ENCODE peak calls at places on chromosome 1, in seven cellular contexts. H, M, B, F, C, D and Q are unnamed samples.

GRCh38 chr1:45015683-45016082 is 3.6 kb downstream of the UROD start:
- DNase-seq in H (no peak), M (no peak), B (no peak), F (no peak), C (no peak), D (no peak), Q (no peak)

GRCh38 chr1:24890861-24891260 is 39.2 kb downstream of the RUNX3 start:
- DNase-seq in H (no peak), M (no peak), B (no peak), F (no peak), C (no peak), D (no peak), Q (no peak)

GRCh38 chr1:38940339-38941047 is 1.1 kb downstream of the RHBDL2 start:
- DNase-seq in H (no peak), M (no peak), B (no peak), F (no peak), C (no peak), D (no peak), Q (no peak)

GRCh38 chr1:202112864-202113689 is 9.6 kb upstream of the GPR37L1 start:
- DNase-seq in H (peak; percentile 72), M (no peak), B (no peak), F (peak; percentile 61), C (peak; percentile 23), D (peak; percentile 65), Q (no peak)

GRCh38 chr1:217153361-217153760 is 430.1 kb upstream of the ESRRG start:
- DNase-seq in H (no peak), M (no peak), B (no peak), F (no peak), C (no peak), D (no peak), Q (no peak)

GRCh38 chr1:18139198-18139981 is 31.8 kb downstream of the IGSF21 start:
- DNase-seq in H (no peak), M (no peak), B (no peak), F (no peak), C (no peak), D (no peak), Q (no peak)

GRCh38 chr1:231878737-231879136 is 252.1 kb downstream of the DISC1 start:
- DNase-seq in H (no peak), M (no peak), B (no peak), F (no peak), C (no peak), D (no peak), Q (no peak)

GRCh38 chr1:82567308-82567707 is 766.6 kb downstream of the ADGRL2 start:
- DNase-seq in H (no peak), M (no peak), B (no peak), F (no peak), C (no peak), D (no peak), Q (no peak)

GRCh38 chr1:85569122-85569521 is 11.4 kb upstream of the CCN1 start:
- DNase-seq in H (no peak), M (no peak), B (peak; percentile 59), F (no peak), C (peak; percentile 87), D (no peak), Q (no peak)

GRCh38 chr1:48405400-48405799 is 66.6 kb downstream of the SPATA6 start:
- DNase-seq in H (no peak), M (no peak), B (no peak), F (peak; percentile 23), C (no peak), D (peak; percentile 76), Q (peak; percentile 3)

GRCh38 chr1:156476501-156477298 is 23.9 kb downstream of the MEF2D start:
- DNase-seq in H (no peak), M (no peak), B (peak; percentile 76), F (no peak), C (peak; percentile 66), D (peak; percentile 81), Q (peak; percentile 13)

GRCh38 chr1:86616871-86617270 is 70.0 kb downstream of the CLCA4 start:
- DNase-seq in H (no peak), M (no peak), B (no peak), F (no peak), C (no peak), D (no peak), Q (no peak)

GRCh38 chr1:182041615-182042014 is 19.9 kb downstream of the ZNF648 start:
- DNase-seq in H (no peak), M (no peak), B (no peak), F (no peak), C (no peak), D (no peak), Q (no peak)

DNA sequence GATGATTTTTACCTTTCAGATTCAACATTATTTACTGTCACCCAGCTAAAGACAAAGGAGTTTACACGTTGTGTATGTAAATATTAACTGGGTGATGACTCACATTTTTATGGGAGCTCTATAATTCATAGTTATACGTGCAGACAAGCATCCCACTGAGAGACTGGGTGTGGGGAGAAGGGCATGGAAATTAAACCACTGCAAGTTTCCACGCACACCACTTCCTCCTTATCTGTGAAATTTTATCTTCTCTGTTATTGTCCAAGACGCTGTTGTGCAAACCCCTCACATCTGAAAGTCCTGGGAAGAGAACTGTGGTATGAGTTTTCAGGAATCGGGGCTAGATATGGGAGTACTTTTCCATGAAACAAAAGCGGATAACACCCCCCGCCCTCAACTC is 23.2 kb upstream of the DPT start:
- DNase-seq in H (no peak), M (no peak), B (peak; percentile 91), F (no peak), C (peak; percentile 51), D (no peak), Q (no peak)
- H3K27me3 ChIP-seq in H (no peaks in the 10 kb centered on the region), M (no peaks in the 10 kb centered on the region), B (no peaks in the 10 kb centered on the region), F (no peaks in the 10 kb centered on the region), C (no peaks in the 10 kb centered on the region), D (no peaks in the 10 kb centered on the region), Q (no peaks in the 10 kb centered on the region)

GRCh38 chr1:75220072-75220471 is 85.9 kb downstream of the LHX8 start:
- DNase-seq in H (no peak), M (no peak), B (no peak), F (no peak), C (no peak), D (no peak), Q (no peak)
- H3K4me1 ChIP-seq in H (no peaks in the 10 kb centered on the region), M (no peaks in the 10 kb centered on the region), B (no peaks in the 10 kb centered on the region), F (no peaks in the 10 kb centered on the region), C (no peaks in the 10 kb centered on the region), D (no peaks in the 10 kb centered on the region), Q (no peaks in the 10 kb centered on the region)

GRCh38 chr1:54356680-54357147 is 49.5 kb downstream of the SSBP3 start:
- DNase-seq in H (no peak), M (no peak), B (no peak), F (no peak), C (no peak), D (no peak), Q (no peak)
- H3K27me3 ChIP-seq in H (no peaks in the 10 kb centered on the region), M (no peaks in the 10 kb centered on the region), B (no peaks in the 10 kb centered on the region), F (no peaks in the 10 kb centered on the region), C (no peaks in the 10 kb centered on the region), D (no peaks in the 10 kb centered on the region), Q (no peaks in the 10 kb centered on the region)

DNA sequence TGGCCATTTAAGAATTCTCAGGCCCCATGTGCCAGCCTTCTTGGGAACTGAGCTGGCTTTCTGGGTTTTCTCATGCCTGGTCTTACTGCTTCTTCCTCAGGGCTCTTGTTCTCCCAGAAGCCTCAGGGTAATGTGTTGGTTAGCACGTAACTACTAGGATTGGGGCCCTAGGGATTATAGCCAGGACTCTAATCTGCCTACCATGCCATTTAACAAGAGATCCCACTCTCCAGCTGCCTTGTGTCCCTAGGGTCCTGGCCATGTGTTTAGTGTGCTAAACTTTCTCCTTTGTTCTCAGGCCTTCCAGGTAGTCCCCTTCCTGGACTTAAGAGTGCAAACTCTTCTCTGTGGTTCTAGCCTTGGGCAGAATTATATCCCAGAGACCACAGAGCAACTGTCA is 2.2 kb upstream of the SH3BGRL3 start:
- DNase-seq in H (no peak), M (no peak), B (peak; percentile 11), F (no peak), C (no peak), D (no peak), Q (no peak)
- H3K4me1 ChIP-seq in H (peaks cover 53% of the 10 kb centered on the region), M (no peaks in the 10 kb centered on the region), B (peaks cover 78% of the 10 kb centered on the region), F (peaks cover 72% of the 10 kb centered on the region), C (peaks cover 39% of the 10 kb centered on the region), D (peaks cover 10% of the 10 kb centered on the region), Q (peaks cover 42% of the 10 kb centered on the region)

DNA sequence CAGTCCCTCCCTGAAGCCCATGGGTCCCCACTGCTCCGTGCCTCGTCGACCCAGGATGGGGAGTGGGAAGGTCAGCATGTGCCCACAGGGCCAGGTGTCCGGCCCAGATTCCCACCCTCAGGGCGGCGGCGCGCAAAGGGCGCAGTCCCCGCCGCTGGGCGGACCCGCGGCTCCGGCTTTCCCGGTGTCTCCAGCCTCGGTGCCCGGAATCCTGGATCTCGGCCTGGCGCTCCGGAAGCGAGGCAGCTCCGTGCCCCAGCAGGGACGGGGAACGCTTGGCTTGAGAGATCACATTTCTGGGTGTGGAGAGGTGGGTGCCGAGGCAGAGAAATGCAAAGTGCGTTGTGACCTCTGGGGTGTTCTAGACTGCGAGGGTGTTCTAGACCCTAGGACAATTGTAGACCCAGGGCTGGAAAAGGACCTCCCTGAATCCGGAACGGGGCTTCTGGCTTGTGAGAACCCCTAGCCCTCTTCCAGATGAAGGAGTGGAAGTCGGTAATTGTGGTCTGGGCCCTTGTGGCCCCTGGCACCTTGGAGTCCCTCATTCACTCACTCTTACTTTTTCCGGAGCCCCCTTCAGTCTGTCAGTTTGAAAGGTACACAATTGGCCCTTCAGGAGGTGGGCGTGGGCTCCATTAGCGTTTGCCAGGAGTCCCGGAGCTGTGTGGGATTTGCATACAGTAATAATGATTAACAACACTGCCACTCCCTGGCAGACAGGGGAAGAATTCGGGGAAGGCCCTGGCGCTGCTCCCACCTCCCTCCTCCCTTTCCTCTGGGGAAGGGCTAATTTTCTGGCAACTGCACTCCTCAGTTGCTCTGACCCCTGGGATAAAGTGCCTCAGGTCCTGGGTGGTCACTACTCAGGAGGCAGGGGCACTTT is 1.7 kb upstream of the KCND3 start:
- DNase-seq in H (peak; percentile 87), M (peak; percentile 86), B (peak; percentile 46), F (peak; percentile 77), C (peak; percentile 15), D (peak; percentile 90), Q (peak; percentile 34)
- H3K27me3 ChIP-seq in H (no peaks in the 10 kb centered on the region), M (no peaks in the 10 kb centered on the region), B (peaks cover 88% of the 10 kb centered on the region), F (peaks cover 68% of the 10 kb centered on the region), C (peaks cover 88% of the 10 kb centered on the region), D (no peaks in the 10 kb centered on the region), Q (peaks cover 53% of the 10 kb centered on the region)

DNA sequence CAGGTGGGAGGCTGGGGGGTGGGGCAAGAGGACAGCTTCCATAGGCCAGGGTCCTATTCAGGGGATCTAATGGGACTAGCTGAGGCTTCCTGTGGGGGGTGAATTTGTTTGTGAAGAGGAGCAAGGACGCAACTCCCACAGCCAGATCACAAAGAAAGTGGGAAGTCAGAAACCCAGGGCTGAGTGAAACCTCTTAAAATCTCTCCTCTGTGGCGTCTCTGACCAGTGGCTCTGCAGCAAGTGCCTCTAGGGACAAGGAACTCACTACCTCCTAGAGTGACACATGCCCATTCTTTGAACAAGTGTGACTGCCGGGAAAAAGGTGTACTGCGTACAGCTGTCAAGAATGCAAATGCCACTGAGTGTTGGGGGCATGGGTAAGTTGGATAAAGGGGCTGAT is 187.9 kb downstream of the HIVEP3 start:
- DNase-seq in H (no peak), M (no peak), B (no peak), F (no peak), C (no peak), D (no peak), Q (no peak)
- H3K4me1 ChIP-seq in H (no peaks in the 10 kb centered on the region), M (no peaks in the 10 kb centered on the region), B (no peaks in the 10 kb centered on the region), F (peaks cover 54% of the 10 kb centered on the region), C (peaks cover 11% of the 10 kb centered on the region), D (peaks cover 14% of the 10 kb centered on the region), Q (no peaks in the 10 kb centered on the region)

DNA sequence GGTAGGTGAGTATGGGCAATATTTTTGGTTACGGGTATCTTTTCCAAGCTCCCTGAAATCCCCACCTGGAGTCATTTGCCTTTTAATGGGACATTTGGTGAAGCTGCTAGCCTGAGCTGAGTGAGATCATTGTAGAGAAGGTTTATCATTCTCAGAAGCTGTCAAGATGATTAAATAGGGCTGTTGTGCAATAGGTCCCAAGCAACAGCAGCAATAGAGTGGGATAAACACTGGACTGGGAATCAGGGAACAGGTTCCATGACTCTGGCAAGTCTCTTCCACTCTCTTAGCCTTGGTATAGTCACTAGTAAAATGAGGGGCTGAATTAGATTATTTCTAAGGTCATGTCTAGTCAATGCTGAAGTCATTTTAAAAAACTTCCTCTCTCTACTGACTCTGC is 30.3 kb upstream of the FAM78B start:
- DNase-seq in H (peak; percentile 16), M (no peak), B (no peak), F (no peak), C (no peak), D (no peak), Q (no peak)
- H3K27me3 ChIP-seq in H (peaks cover 2% of the 10 kb centered on the region), M (no peaks in the 10 kb centered on the region), B (peaks cover 3% of the 10 kb centered on the region), F (no peaks in the 10 kb centered on the region), C (no peaks in the 10 kb centered on the region), D (no peaks in the 10 kb centered on the region), Q (no peaks in the 10 kb centered on the region)